ENCODE peak calls at places on chromosomes 5 and 9, in four cellular contexts. I, P, W and N are unnamed samples.

GRCh38 chr9:121298016-121298538 is 30.1 kb downstream of the GSN start:
- DNase-seq in I (no peak), P (no peak), W (no peak), N (no peak)

GRCh38 chr5:174176511-174176910 is 131.0 kb downstream of the NSG2 start:
- DNase-seq in I (no peak), P (no peak), W (no peak), N (no peak)

GRCh38 chr5:139212484-139212883 is 14.3 kb upstream of the SIL1 start:
- DNase-seq in I (no peak), P (no peak), W (no peak), N (no peak)

GRCh38 chr5:84383816-84384603 is 670 bp downstream of the EDIL3 start:
- DNase-seq in I (peak; percentile 53), P (peak; percentile 57), W (no peak), N (peak; percentile 57)

GRCh38 chr9:130670644-130671043 is 6.2 kb downstream of the PRDM12 start:
- DNase-seq in I (no peak), P (no peak), W (no peak), N (no peak)

GRCh38 chr9:91120200-91120599 is 241.5 kb downstream of the AUH start:
- DNase-seq in I (no peak), P (no peak), W (no peak), N (no peak)

GRCh38 chr9:83699615-83700014 is 8.1 kb downstream of the UBQLN1 start:
- DNase-seq in I (no peak), P (no peak), W (no peak), N (no peak)

GRCh38 chr5:177130211-177131018 is 3.2 kb upstream of the NSD1 start:
- DNase-seq in I (no peak), P (peak; percentile 59), W (no peak), N (peak; percentile 57)

GRCh38 chr5:134070648-134070978 is 43.9 kb upstream of the TCF7 start:
- DNase-seq in I (peak; percentile 69), P (no peak), W (no peak), N (peak; percentile 68)

GRCh38 chr5:39104221-39104620 is 30.0 kb upstream of the RICTOR start:
- DNase-seq in I (no peak), P (no peak), W (no peak), N (no peak)

GRCh38 chr5:15887072-15887471 is 292.5 kb downstream of the MARCHF11 start:
- DNase-seq in I (no peak), P (peak; percentile 8), W (no peak), N (no peak)

GRCh38 chr9:37284631-37285030 is 137.9 kb upstream of the GRHPR start:
- DNase-seq in I (no peak), P (no peak), W (no peak), N (no peak)

GRCh38 chr5:52838306-52839015 is 50.7 kb downstream of the ITGA1 start:
- DNase-seq in I (no peak), P (peak; percentile 36), W (no peak), N (peak; percentile 48)

GRCh38 chr5:6814816-6815215 is 101.6 kb downstream of the TENT4A start:
- DNase-seq in I (no peak), P (no peak), W (peak; percentile 18), N (no peak)

GRCh38 chr5:168075387-168075786 is 216.1 kb upstream of the WWC1 start:
- DNase-seq in I (no peak), P (no peak), W (no peak), N (no peak)

GRCh38 chr9:125648294-125648693 is 58.7 kb downstream of the MAPKAP1 start:
- DNase-seq in I (no peak), P (no peak), W (no peak), N (no peak)

GRCh38 chr9:113360242-113360842 is 11.0 kb downstream of the BSPRY start:
- DNase-seq in I (no peak), P (no peak), W (no peak), N (no peak)

GRCh38 chr5:37198066-37198465 is 51.1 kb downstream of the CPLANE1 start:
- DNase-seq in I (no peak), P (no peak), W (no peak), N (no peak)

GRCh38 chr9:18359335-18359734 is 114.6 kb upstream of the ADAMTSL1 start:
- DNase-seq in I (peak; percentile 48), P (peak; percentile 90), W (no peak), N (peak; percentile 31)

GRCh38 chr5:45454114-45454513 is 242.1 kb downstream of the HCN1 start:
- DNase-seq in I (no peak), P (peak; percentile 0), W (no peak), N (peak; percentile 18)

GRCh38 chr9:133003671-133004090 is 25.2 kb downstream of the GFI1B start:
- DNase-seq in I (no peak), P (no peak), W (no peak), N (no peak)

GRCh38 chr9:88949425-88949824 is 41.8 kb upstream of the S1PR3 start:
- DNase-seq in I (no peak), P (peak; percentile 82), W (peak; percentile 18), N (no peak)